ENCODE peak calls at places on chromosomes 5 and 9, in seven cellular contexts. One of them, this sample, is unnamed.

GRCh38 chr5:142618125-142618524 is 67.8 kb downstream of the FGF1 start:
- DNase-seq in GM13976: no peak
- DNase-seq in colonic mucosa: no peak
- DNase-seq in ascending aorta: no peak
- DNase-seq in GM23338: no peak
- DNase-seq in WTC11: no peak
- DNase-seq in NB4: peak; percentile 22
- DNase-seq in this sample: no peak

GRCh38 chr5:42109006-42109572 is 184.0 kb downstream of the FBXO4 start:
- DNase-seq in GM13976: no peak
- DNase-seq in GM23338: no peak
- DNase-seq in WTC11: no peak
- DNase-seq in colonic mucosa: no peak
- DNase-seq in NB4: no peak
- DNase-seq in ascending aorta: no peak
- DNase-seq in this sample: no peak

GRCh38 chr9:119763260-119763659 is 394.0 kb upstream of the BRINP1 start:
- DNase-seq in WTC11: no peak
- DNase-seq in GM23338: no peak
- DNase-seq in NB4: no peak
- DNase-seq in ascending aorta: no peak
- DNase-seq in colonic mucosa: no peak
- DNase-seq in GM13976: no peak
- DNase-seq in this sample: no peak

GRCh38 chr5:65198777-65199120 is 283.0 kb downstream of the ADAMTS6 start:
- DNase-seq in GM13976: no peak
- DNase-seq in ascending aorta: no peak
- DNase-seq in NB4: no peak
- DNase-seq in GM23338: no peak
- DNase-seq in WTC11: no peak
- DNase-seq in colonic mucosa: no peak
- DNase-seq in this sample: no peak

GRCh38 chr5:126846756-126847155 is 69.8 kb downstream of the LMNB1 start:
- DNase-seq in GM13976: no peak
- DNase-seq in WTC11: no peak
- DNase-seq in NB4: no peak
- DNase-seq in ascending aorta: no peak
- DNase-seq in GM23338: peak; percentile 27
- DNase-seq in colonic mucosa: no peak
- DNase-seq in this sample: peak; percentile 44

GRCh38 chr5:119070578-119070827 is 384 bp upstream of the DMXL1 start:
- DNase-seq in WTC11: no peak
- DNase-seq in GM13976: no peak
- DNase-seq in NB4: no peak
- DNase-seq in ascending aorta: no peak
- DNase-seq in GM23338: peak; percentile 93
- DNase-seq in colonic mucosa: peak; percentile 93
- DNase-seq in this sample: no peak

GRCh38 chr9:83401328-83401895 is 136.8 kb downstream of the FRMD3 start:
- DNase-seq in WTC11: no peak
- DNase-seq in GM23338: peak; percentile 8
- DNase-seq in colonic mucosa: no peak
- DNase-seq in ascending aorta: no peak
- DNase-seq in GM13976: no peak
- DNase-seq in NB4: no peak
- DNase-seq in this sample: no peak

GRCh38 chr5:10596886-10597451 is 33.1 kb downstream of the ANKRD33B start:
- DNase-seq in GM23338: no peak
- DNase-seq in GM13976: no peak
- DNase-seq in NB4: no peak
- DNase-seq in WTC11: no peak
- DNase-seq in ascending aorta: no peak
- DNase-seq in colonic mucosa: no peak
- DNase-seq in this sample: no peak

GRCh38 chr5:175671013-175671412 is 13.1 kb downstream of the HRH2 start:
- DNase-seq in NB4: peak; percentile 87
- DNase-seq in GM13976: no peak
- DNase-seq in ascending aorta: no peak
- DNase-seq in GM23338: no peak
- DNase-seq in colonic mucosa: no peak
- DNase-seq in WTC11: no peak
- DNase-seq in this sample: no peak

GRCh38 chr9:2132484-2133082 is 117.4 kb downstream of the SMARCA2 start:
- DNase-seq in GM13976: no peak
- DNase-seq in GM23338: peak; percentile 76
- DNase-seq in WTC11: no peak
- DNase-seq in ascending aorta: no peak
- DNase-seq in colonic mucosa: no peak
- DNase-seq in NB4: peak; percentile 57
- DNase-seq in this sample: no peak

GRCh38 chr5:177428574-177429217 is 2.2 kb downstream of the GRK6 start:
- DNase-seq in WTC11: no peak
- DNase-seq in NB4: no peak
- DNase-seq in colonic mucosa: no peak
- DNase-seq in GM13976: no peak
- DNase-seq in ascending aorta: no peak
- DNase-seq in GM23338: no peak
- DNase-seq in this sample: peak; percentile 32

GRCh38 chr9:76652894-76653293 is 111.3 kb upstream of the PCA3 start:
- DNase-seq in ascending aorta: no peak
- DNase-seq in NB4: peak; percentile 83
- DNase-seq in colonic mucosa: no peak
- DNase-seq in GM23338: no peak
- DNase-seq in WTC11: no peak
- DNase-seq in GM13976: no peak
- DNase-seq in this sample: no peak

GRCh38 chr9:133821606-133822438 is 83.7 kb upstream of the SARDH start:
- DNase-seq in GM23338: no peak
- DNase-seq in WTC11: no peak
- DNase-seq in GM13976: peak; percentile 70
- DNase-seq in ascending aorta: no peak
- DNase-seq in NB4: no peak
- DNase-seq in colonic mucosa: no peak
- DNase-seq in this sample: no peak

GRCh38 chr5:77008413-77008812 is 21.8 kb upstream of the AGGF1 start:
- DNase-seq in WTC11: no peak
- DNase-seq in GM13976: no peak
- DNase-seq in NB4: no peak
- DNase-seq in ascending aorta: no peak
- DNase-seq in GM23338: no peak
- DNase-seq in colonic mucosa: no peak
- DNase-seq in this sample: no peak

GRCh38 chr5:88729476-88730182 is 153.4 kb downstream of the MEF2C start:
- DNase-seq in GM13976: no peak
- DNase-seq in GM23338: peak; percentile 90
- DNase-seq in NB4: peak; percentile 68
- DNase-seq in WTC11: peak; percentile 65
- DNase-seq in colonic mucosa: peak; percentile 68
- DNase-seq in ascending aorta: peak; percentile 86
- DNase-seq in this sample: peak; percentile 83

DNA sequence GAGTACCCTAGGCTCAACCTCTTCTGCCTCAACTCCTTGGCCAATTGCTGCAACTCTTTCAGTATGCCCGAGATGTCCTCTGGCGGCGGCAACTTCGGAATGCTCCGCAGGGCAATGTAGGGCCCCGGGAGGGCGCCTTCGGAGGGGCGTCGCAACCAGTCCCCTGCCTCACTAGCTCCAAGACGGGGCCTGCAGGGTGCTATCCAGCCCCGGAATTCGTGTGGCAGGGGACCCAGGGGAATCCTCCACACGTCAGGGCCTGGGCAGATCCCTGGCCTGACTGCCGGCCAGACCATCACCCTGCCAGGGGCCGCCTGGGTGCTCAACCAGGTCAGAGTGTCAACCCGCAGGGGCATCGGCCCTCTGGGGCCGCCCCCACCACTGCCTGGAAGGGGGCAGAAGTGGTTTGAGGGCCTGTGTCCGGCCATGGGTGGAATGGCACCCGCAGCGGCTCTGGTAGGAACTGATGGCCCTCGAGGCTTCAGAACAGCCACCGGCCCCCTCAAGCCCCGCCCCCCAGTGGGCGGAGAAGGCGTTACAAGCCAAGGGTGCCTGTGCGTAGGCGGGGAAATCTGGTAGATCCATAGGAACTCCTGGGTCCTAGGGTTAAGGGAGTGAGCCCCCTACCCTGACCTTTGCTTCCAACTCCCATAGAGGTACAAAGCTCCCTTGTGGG is at the start of gene POU5F2:
- DNase-seq in WTC11: peak; percentile 71
- DNase-seq in ascending aorta: no peak
- DNase-seq in colonic mucosa: no peak
- DNase-seq in GM13976: no peak
- DNase-seq in NB4: no peak
- DNase-seq in GM23338: peak; percentile 74
- DNase-seq in this sample: peak; percentile 72
- TF ChIP-seq CTCF in WTC11: peak; percentile 79
- TF ChIP-seq CTCF in ascending aorta: no peak
- TF ChIP-seq CTCF in colonic mucosa: no peak
- TF ChIP-seq CTCF in GM13976: no peak
- TF ChIP-seq CTCF in NB4: peak; percentile 2
- TF ChIP-seq CTCF in GM23338: peak; percentile 62
- TF ChIP-seq CTCF in this sample: peak; percentile 51

DNA sequence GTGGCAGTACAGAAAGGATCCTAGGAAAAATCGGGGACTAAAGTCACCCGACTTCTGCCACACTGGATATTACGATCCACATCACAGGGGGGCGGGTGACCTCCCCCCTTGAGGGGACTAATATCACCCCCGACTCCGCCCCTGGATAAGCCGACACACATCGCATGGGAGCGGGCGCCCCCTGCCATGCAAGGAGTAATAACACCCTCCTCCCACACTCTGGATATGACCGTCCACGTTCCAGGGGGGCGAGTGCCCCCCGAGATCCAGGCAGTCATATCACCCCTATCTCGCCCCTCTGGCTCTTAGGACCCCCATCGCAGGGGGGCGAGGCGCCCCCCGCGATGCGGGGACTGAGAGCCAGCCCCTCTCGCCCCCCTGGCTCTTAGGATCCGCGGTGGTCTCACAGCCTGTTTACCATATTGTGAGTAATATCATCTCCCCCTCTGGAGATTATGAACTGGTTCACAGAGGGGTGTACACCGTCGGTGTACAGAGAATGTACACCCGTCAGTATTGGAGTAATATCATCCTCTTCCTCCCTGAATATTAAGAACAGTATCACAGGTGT is 423.0 kb downstream of the DIRAS2 start:
- DNase-seq in NB4: no peak
- DNase-seq in GM13976: peak; percentile 64
- DNase-seq in colonic mucosa: peak; percentile 52
- DNase-seq in GM23338: peak; percentile 75
- DNase-seq in WTC11: peak; percentile 75
- DNase-seq in ascending aorta: no peak
- DNase-seq in this sample: peak; percentile 80
- TF ChIP-seq CTCF in NB4: no peak
- TF ChIP-seq CTCF in GM13976: peak; percentile 57
- TF ChIP-seq CTCF in colonic mucosa: peak; percentile 57
- TF ChIP-seq CTCF in GM23338: peak; percentile 86
- TF ChIP-seq CTCF in WTC11: peak; percentile 56
- TF ChIP-seq CTCF in ascending aorta: no peak
- TF ChIP-seq CTCF in this sample: peak; percentile 90

DNA sequence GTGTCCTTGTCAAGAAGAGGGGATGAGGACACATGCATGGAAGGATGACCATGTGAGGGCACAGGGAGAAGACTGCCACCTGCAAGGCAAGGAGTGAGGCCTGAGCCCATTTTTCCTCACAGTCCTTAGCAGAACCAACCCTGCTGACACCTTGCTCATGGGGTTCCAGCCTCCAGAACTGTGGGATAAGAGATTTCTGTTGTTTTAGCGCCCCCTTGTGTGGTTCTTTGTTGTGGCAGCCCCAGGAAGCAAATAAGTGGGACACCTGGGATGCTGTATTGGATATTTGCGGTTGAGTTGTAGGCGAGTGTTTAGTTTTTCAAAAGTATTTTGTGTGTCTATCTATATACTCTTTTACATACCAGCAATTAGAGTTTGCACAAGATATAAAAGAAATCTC is 206.4 kb downstream of the NXNL2 start:
- DNase-seq in colonic mucosa: no peak
- DNase-seq in GM13976: no peak
- DNase-seq in ascending aorta: no peak
- DNase-seq in GM23338: peak; percentile 63
- DNase-seq in NB4: peak; percentile 55
- DNase-seq in WTC11: peak; percentile 55
- DNase-seq in this sample: peak; percentile 80
- TF ChIP-seq CTCF in colonic mucosa: peak; percentile 22
- TF ChIP-seq CTCF in GM13976: peak; percentile 15
- TF ChIP-seq CTCF in ascending aorta: no peak
- TF ChIP-seq CTCF in GM23338: peak; percentile 73
- TF ChIP-seq CTCF in NB4: peak; percentile 55
- TF ChIP-seq CTCF in WTC11: peak; percentile 77
- TF ChIP-seq CTCF in this sample: peak; percentile 67

DNA sequence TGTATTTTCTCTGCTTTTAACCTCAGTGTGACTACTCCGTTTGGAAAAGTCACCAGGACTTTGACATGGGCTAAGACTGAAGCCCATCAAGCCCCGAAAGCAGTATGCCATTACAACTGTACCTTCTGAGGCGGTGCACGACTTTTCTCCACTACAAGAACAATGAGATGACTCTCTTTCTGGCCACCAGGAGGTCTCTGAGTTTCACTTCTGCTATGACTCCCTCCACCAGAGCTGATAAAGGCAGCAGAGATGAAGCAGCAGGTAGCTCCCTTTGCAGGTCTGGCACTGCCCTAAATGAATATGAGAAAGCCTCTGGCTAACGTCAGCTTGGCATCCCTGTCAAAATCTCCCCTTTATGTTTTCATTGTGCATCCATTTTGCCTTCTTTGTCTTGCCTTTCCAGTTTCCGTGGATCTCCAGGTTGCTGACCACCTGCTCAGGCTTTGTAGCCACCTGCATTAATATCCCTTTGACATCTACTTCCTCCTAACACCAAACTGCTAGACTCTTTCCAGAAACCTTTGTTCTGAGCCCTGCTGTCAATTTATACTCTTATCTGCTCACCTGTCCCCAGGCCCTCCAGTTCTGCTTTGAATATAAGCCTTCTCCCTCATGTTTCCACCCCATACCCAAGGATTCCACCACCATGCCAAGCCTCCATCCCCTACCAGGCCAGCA is 221.7 kb downstream of the ZNF608 start:
- DNase-seq in GM13976: peak; percentile 44
- DNase-seq in colonic mucosa: no peak
- DNase-seq in NB4: peak; percentile 6
- DNase-seq in ascending aorta: no peak
- DNase-seq in GM23338: no peak
- DNase-seq in WTC11: no peak
- DNase-seq in this sample: no peak
- TF ChIP-seq CTCF in GM13976: peak; percentile 24
- TF ChIP-seq CTCF in colonic mucosa: no peak
- TF ChIP-seq CTCF in NB4: no peak
- TF ChIP-seq CTCF in ascending aorta: no peak
- TF ChIP-seq CTCF in GM23338: no peak
- TF ChIP-seq CTCF in WTC11: no peak
- TF ChIP-seq CTCF in this sample: peak; percentile 55